ENCODE peak calls at places on chromosomes 13 and 19, in four cellular contexts. A is sigmoid colon, S is tibial artery, T is astrocyte. G is an unnamed sample. For H3K4me1, the result is how much of the 10 kb centered on the place peaks cover.

GRCh38 chr19:54232552-54232934 is 9.7 kb upstream of the LILRB3 start:
- DNase-seq in S (no peak), T (no peak), A (no peak), G (no peak)

GRCh38 chr19:52196256-52196967 is 6.6 kb downstream of the PPP2R1A start:
- DNase-seq in T (no peak), S (no peak), A (no peak), G (no peak)

GRCh38 chr19:48668332-48668731 is 4.5 kb downstream of the NTN5 start:
- DNase-seq in S (no peak), A (no peak), T (no peak), G (no peak)

GRCh38 chr13:51803422-51804294 is at the start of gene DHRS12:
- DNase-seq in T (peak), A (peak), S (peak), G (peak)

GRCh38 chr13:32278456-32278855 is 36.7 kb downstream of the ZAR1L start:
- DNase-seq in A (no peak), T (peak), S (no peak), G (no peak)

GRCh38 chr19:10334340-10335148 is 1.2 kb upstream of the RAVER1 start:
- DNase-seq in T (peak), A (peak), S (peak), G (peak)

GRCh38 chr13:59086147-59086546 is 1077.6 kb downstream of the DIAPH3 start:
- DNase-seq in A (no peak), S (no peak), T (peak), G (no peak)

GRCh38 chr13:54599413-54599812 is 1570.8 kb downstream of the OLFM4 start:
- DNase-seq in A (no peak), T (no peak), S (no peak), G (no peak)

GRCh38 chr13:98267080-98267912 is 90.2 kb upstream of the RNF113B start:
- DNase-seq in S (no peak), T (peak), A (no peak), G (no peak)

GRCh38 chr13:30204564-30204963 is 102.8 kb downstream of the KATNAL1 start:
- DNase-seq in T (no peak), S (no peak), A (no peak), G (no peak)

GRCh38 chr13:38452656-38453055 is 103.0 kb downstream of the UFM1 start:
- DNase-seq in S (no peak), T (no peak), A (no peak), G (no peak)

GRCh38 chr13:110392510-110393233 is 85.6 kb downstream of the COL4A2 start:
- DNase-seq in A (no peak), S (no peak), T (peak), G (no peak)

GRCh38 chr13:114234266-114234644 is 442 bp upstream of the CDC16 start:
- DNase-seq in T (no peak), S (no peak), A (no peak), G (no peak)

GRCh38 chr13:24927810-24928404 is 163.9 kb downstream of the RNF17 start:
- DNase-seq in T (no peak), S (no peak), A (no peak), G (no peak)

GRCh38 chr13:24929196-24929595 is 165.2 kb downstream of the RNF17 start:
- DNase-seq in S (no peak), T (no peak), A (no peak), G (no peak)

DNA sequence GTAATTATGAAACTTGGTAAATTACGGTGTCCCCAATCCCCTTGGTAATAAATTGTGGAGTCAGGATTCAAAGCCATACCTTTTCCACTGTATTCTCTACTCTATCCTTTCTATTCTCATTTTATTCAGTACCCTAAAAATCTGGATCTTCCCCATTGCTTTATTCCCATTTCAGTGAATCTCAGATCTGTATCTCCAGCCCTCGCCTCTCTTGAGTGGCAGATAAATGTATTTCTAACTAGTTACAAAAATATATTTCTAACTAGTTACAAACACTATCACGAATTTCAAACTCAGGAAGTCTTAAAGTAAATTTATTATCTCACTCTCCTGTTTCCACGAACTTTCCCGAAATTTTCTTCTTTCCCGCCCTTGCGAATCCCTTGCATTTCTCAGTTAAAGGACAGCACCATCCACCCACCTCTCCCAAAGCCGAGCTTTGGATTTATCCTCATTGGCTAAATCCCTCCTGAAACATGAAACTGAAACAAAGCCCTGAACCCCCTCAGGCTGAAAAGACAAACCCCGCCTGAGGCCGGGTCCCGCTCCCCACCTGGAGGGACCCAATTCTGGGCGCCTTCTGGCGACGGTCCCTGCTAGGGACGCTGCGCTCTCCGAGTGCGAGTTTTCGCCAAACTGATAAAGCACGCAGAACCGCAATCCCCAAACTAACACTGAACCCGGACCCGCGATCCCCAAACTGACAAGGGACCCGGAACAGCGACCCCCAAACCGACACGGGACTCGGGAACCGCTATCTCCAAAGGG is 164.3 kb upstream of the PABPC3 start:
- DNase-seq in A (no peak), S (no peak), T (no peak), G (no peak)
- H3K4me1 ChIP-seq in A (under half), S (under half), T (under half), G (under half)

GRCh38 chr19:38695319-38695683 is 47.9 kb downstream of the ACTN4 start:
- DNase-seq in A (no peak), T (no peak), S (no peak), G (no peak)
- H3K4me1 ChIP-seq in A (half or more), T (under half), S (half or more), G (under half)

GRCh38 chr19:55603581-55604292 is 1.7 kb upstream of the ZNF865 start:
- DNase-seq in S (no peak), T (no peak), A (no peak), G (no peak)

GRCh38 chr19:55601127-55601526 is 1.0 kb downstream of the ZNF524 start:
- DNase-seq in A (no peak), T (no peak), S (no peak), G (no peak)

GRCh38 chr19:55603115-55603514 is 2.3 kb upstream of the ZNF865 start:
- DNase-seq in S (no peak), A (no peak), T (no peak), G (no peak)

GRCh38 chr19:55600336-55601028 is 394 bp downstream of the ZNF524 start:
- DNase-seq in T (peak), A (peak), S (peak), G (peak)

GRCh38 chr19:55602104-55603001 is 2.3 kb downstream of the ZNF524 start:
- DNase-seq in S (no peak), A (no peak), T (no peak), G (no peak)
- H3K4me1 ChIP-seq in S (under half), A (under half), T (under half), G (under half)

GRCh38 chr13:99977334-99977911 is 4.2 kb upstream of the ZIC2 start:
- DNase-seq in S (no peak), T (no peak), A (no peak), G (no peak)
- H3K4me1 ChIP-seq in S (under half), T (under half), A (under half), G (under half)

DNA sequence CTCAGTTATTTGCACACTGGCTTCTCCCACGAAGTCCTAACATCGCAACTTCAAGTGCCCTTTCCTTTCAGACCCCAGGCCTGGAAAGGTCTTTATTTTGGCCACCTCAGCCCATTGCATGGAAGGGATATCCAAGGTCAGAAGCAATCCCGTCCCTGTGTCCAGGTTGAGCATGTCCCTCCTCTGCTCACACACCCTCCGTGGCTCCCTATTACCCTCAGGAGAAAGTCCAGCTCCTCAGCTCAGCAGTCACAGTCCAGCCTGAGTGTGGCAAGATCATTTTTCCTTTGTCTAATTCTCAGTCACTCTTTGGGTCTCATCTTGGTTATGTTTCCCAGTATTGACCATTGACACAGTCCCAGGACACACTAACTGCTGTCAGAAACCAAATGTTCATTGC is 19.2 kb downstream of the ARRDC2 start:
- DNase-seq in T (no peak), S (no peak), A (no peak), G (no peak)
- H3K4me1 ChIP-seq in T (under half), S (under half), A (under half), G (under half)

DNA sequence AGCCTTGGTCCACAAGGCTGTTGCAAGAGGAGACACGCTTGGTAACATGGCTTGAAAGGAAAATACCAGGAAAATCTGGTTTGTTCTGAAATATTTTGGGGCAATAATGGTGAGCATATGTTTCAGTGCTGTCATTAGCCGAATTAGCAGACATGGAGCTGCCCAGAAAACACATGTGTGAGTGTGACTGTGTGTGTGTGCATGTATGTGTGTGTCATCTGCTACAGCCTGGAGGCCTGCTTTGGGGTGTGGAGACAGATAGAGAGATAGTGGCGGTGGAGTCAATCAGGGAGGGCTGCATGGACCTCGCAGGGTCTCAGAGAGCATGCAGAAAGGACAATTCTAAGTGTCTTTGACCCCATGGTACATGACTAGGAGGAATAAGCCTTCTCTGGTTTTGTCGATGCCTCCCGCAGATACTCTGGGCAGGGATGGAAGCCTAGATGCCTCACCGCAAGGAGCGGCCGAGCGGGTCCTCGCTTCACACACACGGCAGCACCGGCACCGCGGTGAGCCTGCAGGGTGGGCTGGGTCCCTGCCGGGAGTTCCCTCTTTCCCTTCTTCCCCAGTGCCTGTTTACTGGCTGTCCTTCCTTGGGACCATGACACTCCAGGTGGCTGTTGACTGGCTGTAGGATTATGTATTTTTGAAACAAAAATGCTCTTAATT is 3.5 kb downstream of the KCTD15 start:
- DNase-seq in A (no peak), S (no peak), T (no peak), G (no peak)
- H3K4me1 ChIP-seq in A (under half), S (under half), T (under half), G (under half)

DNA sequence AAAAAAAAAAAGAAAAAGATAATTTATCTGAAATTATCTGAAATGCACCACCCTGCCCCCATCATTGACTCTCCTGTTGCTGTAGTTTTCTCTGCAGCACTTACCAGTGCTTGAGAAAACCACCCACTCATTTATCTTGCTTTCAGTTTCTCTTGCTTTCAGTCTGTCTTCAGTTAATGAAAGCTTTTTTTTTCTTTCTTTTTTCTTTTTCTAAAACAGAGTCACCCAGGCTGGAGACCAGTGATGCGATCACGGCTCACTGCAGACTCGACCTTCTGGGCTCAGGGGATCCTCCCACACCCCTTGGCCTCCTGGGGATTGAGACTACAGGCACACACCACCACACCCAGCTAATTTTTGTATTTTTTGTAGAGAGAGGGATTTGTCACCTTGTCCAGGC is 4.3 kb upstream of the ACP5 start:
- DNase-seq in S (no peak), T (peak), A (no peak), G (no peak)
- H3K4me1 ChIP-seq in S (under half), T (under half), A (under half), G (under half)

G was measured in testis.